ENCODE peak calls at places on chromosome 6, in six cellular contexts. V is stomach, Z is IMR-90, H is pancreas, N is left lung, S is left ventricle myocardium inferior. Q is an unnamed sample.

GRCh38 chr6:81326856-81327561 is 425.5 kb downstream of the TENT5A start:
- DNase-seq in V (no peak), Z (peak; percentile 4), H (no peak), N (no peak), S (no peak), Q (no peak)

GRCh38 chr6:46626228-46626909 is 26.2 kb downstream of the CYP39A1 start:
- DNase-seq in V (no peak), Z (peak; percentile 21), H (no peak), N (no peak), S (no peak), Q (no peak)

GRCh38 chr6:147642458-147642857 is 134.0 kb downstream of the SAMD5 start:
- DNase-seq in V (no peak), Z (peak; percentile 85), H (no peak), N (no peak), S (no peak), Q (no peak)

GRCh38 chr6:52672422-52673025 is 1.6 kb downstream of the TMEM14A start:
- DNase-seq in V (no peak), Z (peak; percentile 45), H (no peak), N (no peak), S (no peak), Q (no peak)

GRCh38 chr6:37877373-37878149 is 58.0 kb downstream of the ZFAND3 start:
- DNase-seq in V (no peak), Z (peak; percentile 44), H (no peak), N (no peak), S (no peak), Q (no peak)

GRCh38 chr6:115945806-115946205 is 114.9 kb downstream of the FRK start:
- DNase-seq in V (no peak), Z (no peak), H (no peak), N (no peak), S (no peak), Q (no peak)

GRCh38 chr6:145815875-145816274 is 1.3 kb upstream of the FBXO30 start:
- DNase-seq in V (no peak), Z (peak; percentile 40), H (no peak), N (peak; percentile 30), S (no peak), Q (no peak)

GRCh38 chr6:159691133-159691962 is 1.7 kb downstream of the SOD2 start:
- DNase-seq in V (no peak), Z (peak; percentile 92), H (no peak), N (no peak), S (no peak), Q (no peak)

GRCh38 chr6:133957780-133958242 is 4.8 kb downstream of the TBPL1 start:
- DNase-seq in V (no peak), Z (no peak), H (no peak), N (no peak), S (no peak), Q (no peak)

GRCh38 chr6:39005774-39006173 is 42.8 kb upstream of the GLP1R start:
- DNase-seq in V (peak; percentile 68), Z (no peak), H (no peak), N (no peak), S (no peak), Q (no peak)

GRCh38 chr6:11251553-11252358 is 19.3 kb upstream of the NEDD9 start:
- DNase-seq in V (peak; percentile 50), Z (peak; percentile 64), H (no peak), N (no peak), S (peak; percentile 45), Q (no peak)

GRCh38 chr6:140379919-140380318 is 1005.5 kb upstream of the CITED2 start:
- DNase-seq in V (no peak), Z (peak; percentile 86), H (no peak), N (no peak), S (no peak), Q (no peak)

GRCh38 chr6:53441035-53441493 is 92.3 kb upstream of the ELOVL5 start:
- DNase-seq in V (no peak), Z (peak; percentile 22), H (no peak), N (no peak), S (no peak), Q (no peak)

GRCh38 chr6:33638581-33638980 is 17.5 kb downstream of the ITPR3 start:
- DNase-seq in V (peak; percentile 68), Z (no peak), H (no peak), N (peak; percentile 69), S (no peak), Q (no peak)

GRCh38 chr6:134307074-134307473 is 10.8 kb downstream of the SGK1 start:
- DNase-seq in V (no peak), Z (no peak), H (no peak), N (no peak), S (no peak), Q (no peak)

GRCh38 chr6:113818528-113818927 is 38.6 kb upstream of the MARCKS start:
- DNase-seq in V (no peak), Z (peak; percentile 33), H (no peak), N (no peak), S (no peak), Q (no peak)

GRCh38 chr6:111854683-111855082 is 18.6 kb downstream of the FYN start:
- DNase-seq in V (no peak), Z (peak; percentile 79), H (no peak), N (no peak), S (no peak), Q (no peak)

GRCh38 chr6:113857565-113858066 is 471 bp downstream of the MARCKS start:
- DNase-seq in V (peak; percentile 25), Z (no peak), H (peak; percentile 53), N (no peak), S (peak; percentile 21), Q (no peak)

GRCh38 chr6:83514877-83515466 is 2.6 kb downstream of the PRSS35 start:
- DNase-seq in V (no peak), Z (peak; percentile 80), H (no peak), N (no peak), S (no peak), Q (no peak)

GRCh38 chr6:69232506-69233194 is 564.2 kb downstream of the LMBRD1 start:
- DNase-seq in V (peak; percentile 53), Z (peak; percentile 55), H (peak; percentile 86), N (peak; percentile 71), S (peak; percentile 77), Q (no peak)

GRCh38 chr6:3314621-3315020 is 55.9 kb downstream of the PSMG4 start:
- DNase-seq in V (no peak), Z (no peak), H (no peak), N (no peak), S (no peak), Q (no peak)

GRCh38 chr6:150079604-150080003 is 10.7 kb upstream of the ULBP3 start:
- DNase-seq in V (no peak), Z (no peak), H (no peak), N (no peak), S (no peak), Q (no peak)

GRCh38 chr6:34011298-34011697 is 134.6 kb downstream of the GRM4 start:
- DNase-seq in V (no peak), Z (no peak), H (no peak), N (no peak), S (no peak), Q (no peak)

GRCh38 chr6:112429226-112429625 is 82.1 kb downstream of the RFPL4B start:
- DNase-seq in V (no peak), Z (peak; percentile 53), H (no peak), N (no peak), S (no peak), Q (no peak)

GRCh38 chr6:34795836-34796425 is 4.0 kb downstream of the BLTP3A start:
- DNase-seq in V (no peak), Z (peak; percentile 64), H (no peak), N (no peak), S (no peak), Q (no peak)

GRCh38 chr6:130223508-130223907 is 757 bp upstream of the SAMD3 start:
- DNase-seq in V (no peak), Z (no peak), H (peak; percentile 29), N (no peak), S (no peak), Q (peak; percentile 55)

GRCh38 chr6:46221221-46221793 is 50.5 kb upstream of the ENPP5 start:
- DNase-seq in V (no peak), Z (peak; percentile 16), H (no peak), N (no peak), S (no peak), Q (no peak)

GRCh38 chr6:51487937-51488336 is 599.5 kb downstream of the PKHD1 start:
- DNase-seq in V (no peak), Z (no peak), H (no peak), N (no peak), S (no peak), Q (no peak)

GRCh38 chr6:152636675-152637421 is at the start of gene SYNE1:
- DNase-seq in V (peak; percentile 57), Z (peak; percentile 16), H (peak; percentile 77), N (peak; percentile 58), S (peak; percentile 54), Q (no peak)

GRCh38 chr6:82397962-82398692 is 34.5 kb downstream of the TPBG start:
- DNase-seq in V (no peak), Z (peak; percentile 61), H (no peak), N (no peak), S (no peak), Q (no peak)

GRCh38 chr6:169234634-169235033 is 19.0 kb downstream of the THBS2 start:
- DNase-seq in V (peak; percentile 7), Z (no peak), H (no peak), N (no peak), S (no peak), Q (no peak)

GRCh38 chr6:132082421-132082820 is 131.2 kb upstream of the CCN2 start:
- DNase-seq in V (no peak), Z (peak; percentile 34), H (no peak), N (no peak), S (no peak), Q (no peak)
- H3K4me3 ChIP-seq in V (no peak overlapping the region), Z (no peak overlapping the region), H (no peak overlapping the region), N (no peak overlapping the region), S (no peak overlapping the region), Q (no peak overlapping the region)

DNA sequence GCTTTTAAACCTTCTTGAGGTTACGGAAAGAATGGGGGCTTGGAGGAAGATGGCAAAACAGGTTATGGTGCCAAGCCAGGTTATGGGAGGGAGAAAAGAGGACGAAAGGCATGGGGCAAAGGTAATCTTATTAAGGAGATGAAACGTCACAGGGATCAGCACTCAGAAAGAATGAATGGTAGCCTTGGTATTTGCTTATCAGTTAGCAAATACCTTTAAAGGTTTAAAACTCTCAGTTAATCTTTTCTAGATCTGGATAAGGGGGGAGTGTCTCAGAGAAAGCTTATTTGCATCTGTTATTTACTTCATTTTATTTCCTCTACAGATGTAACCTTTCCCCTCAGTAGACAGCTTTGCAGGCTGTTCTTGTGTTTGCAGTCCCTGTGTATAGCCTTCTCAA is 55.5 kb upstream of the EEF1E1 start:
- DNase-seq in V (no peak), Z (no peak), H (no peak), N (no peak), S (no peak), Q (no peak)
- H3K4me3 ChIP-seq in V (no peak overlapping the region), Z (no peak overlapping the region), H (no peak overlapping the region), N (no peak overlapping the region), S (no peak overlapping the region), Q (no peak overlapping the region)

GRCh38 chr6:124881898-124882579 is 80.2 kb upstream of the RNF217 start:
- DNase-seq in V (no peak), Z (peak; percentile 62), H (no peak), N (no peak), S (peak; percentile 17), Q (no peak)
- H3K4me3 ChIP-seq in V (no peak overlapping the region), Z (no peak overlapping the region), H (no peak overlapping the region), N (no peak overlapping the region), S (no peak overlapping the region), Q (no peak overlapping the region)

DNA sequence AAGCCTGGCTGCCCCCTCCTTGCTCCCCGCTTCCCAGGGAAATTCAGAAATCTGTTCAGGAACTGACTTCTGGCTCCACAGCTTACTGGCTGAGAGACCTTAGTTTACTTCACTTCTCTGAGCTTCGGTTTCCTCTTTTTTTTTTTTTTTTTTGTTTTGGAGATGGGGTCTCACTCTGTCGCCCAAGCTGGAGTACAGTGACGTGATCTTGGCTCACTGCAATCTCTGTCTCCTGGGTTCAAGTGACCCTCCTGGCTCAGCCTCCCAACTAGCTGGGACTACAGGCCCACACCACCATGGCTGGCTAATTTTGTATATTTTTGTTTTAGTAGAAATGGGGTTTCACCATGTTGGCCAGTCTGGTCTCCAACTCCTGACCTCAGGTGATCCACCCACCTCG is 14.9 kb downstream of the PTK7 start:
- DNase-seq in V (no peak), Z (no peak), H (no peak), N (no peak), S (no peak), Q (no peak)
- H3K4me3 ChIP-seq in V (no peak overlapping the region), Z (no peak overlapping the region), H (no peak overlapping the region), N (no peak overlapping the region), S (no peak overlapping the region), Q (no peak overlapping the region)